ENCODE peak calls at places on chromosomes 5 and 9, in four cellular contexts. A is omental fat pad, C is Kasumi-1, K is kidney tubule cell. I is an unnamed sample.

GRCh38 chr9:76818271-76818670 is 54.0 kb downstream of the PCA3 start:
- DNase-seq in A (peak; percentile 67), C (no peak), K (peak; percentile 96), I (peak; percentile 96)

GRCh38 chr5:40074801-40075200 is 604.9 kb upstream of the PTGER4 start:
- DNase-seq in K (no peak), C (no peak), A (no peak), I (no peak)

GRCh38 chr5:6547498-6547897 is 85.3 kb downstream of the NSUN2 start:
- DNase-seq in K (no peak), A (no peak), C (no peak), I (no peak)

GRCh38 chr5:147565524-147565923 is 55.7 kb upstream of the DPYSL3 start:
- DNase-seq in K (peak; percentile 85), C (no peak), A (no peak), I (no peak)

GRCh38 chr9:35195683-35196082 is 33.9 kb downstream of the UNC13B start:
- DNase-seq in C (no peak), K (no peak), A (no peak), I (no peak)

GRCh38 chr9:132748450-132748849 is 78.2 kb downstream of the GTF3C4 start:
- DNase-seq in K (peak; percentile 6), C (no peak), A (no peak), I (no peak)

GRCh38 chr5:129767927-129768380 is 20.1 kb downstream of the MINAR2 start:
- DNase-seq in C (peak; percentile 98), A (peak; percentile 34), K (peak; percentile 86), I (peak; percentile 75)

GRCh38 chr5:8958602-8959001 is 587.3 kb downstream of the SEMA5A start:
- DNase-seq in C (no peak), A (no peak), K (no peak), I (no peak)

GRCh38 chr5:26649000-26649399 is 389.4 kb downstream of the CDH9 start:
- DNase-seq in K (no peak), A (no peak), C (no peak), I (no peak)

GRCh38 chr5:66987126-66987525 is 209.5 kb downstream of the CD180 start:
- DNase-seq in A (no peak), K (peak; percentile 39), C (no peak), I (no peak)

GRCh38 chr5:107812570-107813141 is 141.9 kb upstream of the EFNA5 start:
- DNase-seq in A (no peak), C (peak; percentile 54), K (no peak), I (no peak)

GRCh38 chr9:122456123-122456522 is 21.6 kb downstream of the OR1J1 start:
- DNase-seq in K (no peak), C (no peak), A (no peak), I (no peak)

GRCh38 chr9:114592356-114592755 is 4.8 kb downstream of the ATP6V1G1 start:
- DNase-seq in K (peak; percentile 44), A (no peak), C (peak; percentile 95), I (no peak)

GRCh38 chr5:166111021-166111420 is 2180.4 kb upstream of the WWC1 start:
- DNase-seq in K (no peak), A (no peak), C (no peak), I (no peak)

GRCh38 chr5:7329712-7330111 is 66.2 kb upstream of the ADCY2 start:
- DNase-seq in K (peak; percentile 12), C (no peak), A (no peak), I (no peak)

GRCh38 chr9:100540327-100540726 is 37.6 kb upstream of the CAVIN4 start:
- DNase-seq in K (no peak), A (no peak), C (no peak), I (no peak)

GRCh38 chr9:120617637-120617979 is 37.6 kb upstream of the CDK5RAP2 start:
- DNase-seq in K (no peak), A (no peak), C (no peak), I (no peak)

GRCh38 chr5:30539004-30539634 is 654.4 kb upstream of the CDH6 start:
- DNase-seq in C (no peak), K (peak; percentile 19), A (no peak), I (no peak)

GRCh38 chr5:88480245-88480644 is 211.6 kb upstream of the TMEM161B start:
- DNase-seq in C (no peak), A (no peak), K (no peak), I (no peak)

GRCh38 chr9:93830606-93831005 is 124.5 kb downstream of the BARX1 start:
- DNase-seq in C (no peak), K (no peak), A (no peak), I (no peak)

GRCh38 chr5:132147663-132148062 is 74.1 kb downstream of the CSF2 start:
- DNase-seq in A (no peak), C (no peak), K (no peak), I (no peak)

GRCh38 chr5:160545832-160546231 is 124.2 kb downstream of the PTTG1 start:
- DNase-seq in K (peak; percentile 77), C (no peak), A (no peak), I (no peak)

GRCh38 chr9:119078015-119078414 is 291.2 kb downstream of the BRINP1 start:
- DNase-seq in C (no peak), A (no peak), K (no peak), I (no peak)

GRCh38 chr5:169757016-169757415 is 119.9 kb downstream of the DOCK2 start:
- DNase-seq in A (no peak), C (no peak), K (peak; percentile 22), I (no peak)

GRCh38 chr5:177995691-177996595 is at the start of gene PROP1:
- DNase-seq in C (no peak), A (no peak), K (no peak), I (no peak)

GRCh38 chr9:723308-723707 is 118.2 kb upstream of the DMRT1 start:
- DNase-seq in K (no peak), A (no peak), C (no peak), I (no peak)

GRCh38 chr5:169946743-169947142 is 33.6 kb downstream of the INSYN2B start:
- DNase-seq in C (no peak), K (no peak), A (no peak), I (no peak)